ENCODE peak calls at places on chromosome 9, in eight cellular contexts. V, T, J, E, A, Z, Y and U are unnamed samples.

GRCh38 chr9:16867571-16868311 is 2.7 kb downstream of the BNC2 start:
- DNase-seq in V (peak), T (no peak), J (no peak), E (no peak), A (no peak), Z (no peak), Y (peak), U (no peak)

GRCh38 chr9:124251605-124252366 is 6.0 kb upstream of the NEK6 start:
- DNase-seq in V (peak), T (no peak), J (no peak), E (no peak), A (no peak), Z (peak), Y (peak), U (no peak)

GRCh38 chr9:83965350-83966208 is 14.4 kb downstream of the HNRNPK start:
- DNase-seq in V (peak), T (no peak), J (no peak), E (peak), A (no peak), Z (peak), Y (peak), U (no peak)

GRCh38 chr9:136029556-136029955 is 65.5 kb downstream of the NACC2 start:
- DNase-seq in V (no peak), T (no peak), J (no peak), E (no peak), A (no peak), Z (no peak), Y (no peak), U (no peak)

GRCh38 chr9:106860731-106861584 is 2.0 kb upstream of the ZNF462 start:
- DNase-seq in V (peak), T (no peak), J (no peak), E (peak), A (peak), Z (peak), Y (peak), U (no peak)

GRCh38 chr9:99966720-99967119 is 60.3 kb downstream of the STX17 start:
- DNase-seq in V (peak), T (peak), J (no peak), E (no peak), A (no peak), Z (no peak), Y (peak), U (no peak)

GRCh38 chr9:84357235-84357634 is 16.7 kb upstream of the SLC28A3 start:
- DNase-seq in V (peak), T (no peak), J (no peak), E (no peak), A (no peak), Z (no peak), Y (no peak), U (no peak)

GRCh38 chr9:87270241-87271234 is 227.1 kb upstream of the DAPK1 start:
- DNase-seq in V (peak), T (no peak), J (no peak), E (no peak), A (no peak), Z (no peak), Y (peak), U (no peak)

GRCh38 chr9:107755267-107755666 is 265.7 kb upstream of the KLF4 start:
- DNase-seq in V (peak), T (no peak), J (no peak), E (no peak), A (no peak), Z (no peak), Y (peak), U (no peak)

GRCh38 chr9:98807070-98807810 is at the start of gene GALNT12:
- DNase-seq in V (peak), T (peak), J (no peak), E (peak), A (no peak), Z (peak), Y (no peak), U (peak)

GRCh38 chr9:133509179-133510083 is 15.3 kb downstream of the MYMK start:
- DNase-seq in V (peak), T (peak), J (peak), E (peak), A (no peak), Z (peak), Y (peak), U (no peak)

GRCh38 chr9:73200694-73201432 is 49.2 kb downstream of the ANXA1 start:
- DNase-seq in V (peak), T (no peak), J (peak), E (peak), A (no peak), Z (peak), Y (peak), U (no peak)

GRCh38 chr9:138118601-138119071 is 241.1 kb downstream of the CACNA1B start:
- DNase-seq in V (no peak), T (no peak), J (no peak), E (no peak), A (no peak), Z (no peak), Y (no peak), U (no peak)

GRCh38 chr9:34522971-34523797 is at the start of gene ENHO:
- DNase-seq in V (peak), T (peak), J (peak), E (peak), A (peak), Z (peak), Y (peak), U (peak)

GRCh38 chr9:70061776-70062175 is 18.1 kb downstream of the MAMDC2 start:
- DNase-seq in V (no peak), T (no peak), J (no peak), E (no peak), A (no peak), Z (no peak), Y (peak), U (no peak)

GRCh38 chr9:37425298-37425752 is 2.8 kb downstream of the GRHPR start:
- DNase-seq in V (no peak), T (no peak), J (no peak), E (no peak), A (no peak), Z (no peak), Y (no peak), U (no peak)

GRCh38 chr9:136799079-136799853 is 3.1 kb downstream of the CCDC183 start:
- DNase-seq in V (no peak), T (peak), J (no peak), E (no peak), A (no peak), Z (peak), Y (no peak), U (no peak)

GRCh38 chr9:129321511-129322021 is 143.5 kb upstream of the IER5L start:
- DNase-seq in V (no peak), T (peak), J (no peak), E (no peak), A (no peak), Z (no peak), Y (no peak), U (no peak)